ENCODE peak calls at places on chromosomes 1 and 21, in nine cellular contexts. U, K, N, T, C, Z, J, I and L are unnamed samples.

GRCh38 chr1:30764396-30764795 is 6.8 kb upstream of the LAPTM5 start:
- DNase-seq in K (no peak), T (no peak), N (no peak), U (no peak), J (no peak), I (no peak), C (no peak), Z (no peak), L (no peak)

GRCh38 chr1:164608651-164609057 is 49.7 kb downstream of the PBX1 start:
- DNase-seq in N (no peak), U (no peak), C (no peak), Z (no peak), I (no peak), K (no peak), T (no peak), J (no peak), L (no peak)

GRCh38 chr1:66371233-66372005 is 162.5 kb upstream of the SGIP1 start:
- DNase-seq in Z (no peak), C (no peak), U (no peak), T (no peak), J (no peak), K (no peak), N (no peak), I (no peak), L (no peak)

GRCh38 chr21:19724081-19724480 is 1274.1 kb upstream of the NCAM2 start:
- DNase-seq in U (no peak), J (no peak), N (no peak), T (no peak), I (no peak), C (no peak), Z (no peak), K (no peak), L (no peak)

GRCh38 chr1:178262101-178262500 is 168.2 kb downstream of the RASAL2 start:
- DNase-seq in C (no peak), T (peak; percentile 71), J (no peak), Z (no peak), K (no peak), I (no peak), N (no peak), U (no peak), L (no peak)

GRCh38 chr1:14827870-14828269 is 229.4 kb downstream of the KAZN start:
- DNase-seq in K (no peak), Z (no peak), T (no peak), U (no peak), N (no peak), I (no peak), J (no peak), C (no peak), L (no peak)

GRCh38 chr1:101005871-101006270 is 19.7 kb downstream of the DPH5 start:
- DNase-seq in U (no peak), T (no peak), N (no peak), K (no peak), J (no peak), C (no peak), I (no peak), Z (no peak), L (no peak)

GRCh38 chr1:158274797-158275196 is 14.9 kb upstream of the CD1C start:
- DNase-seq in K (no peak), T (no peak), U (no peak), N (no peak), Z (no peak), J (no peak), I (no peak), C (no peak), L (no peak)

GRCh38 chr1:156839426-156840109 is 19.3 kb downstream of the INSRR start:
- DNase-seq in Z (no peak), I (no peak), T (no peak), K (no peak), J (no peak), N (no peak), U (no peak), C (no peak), L (no peak)

GRCh38 chr1:151882466-151882865 is 26.8 kb downstream of the THEM4 start:
- DNase-seq in K (no peak), U (no peak), N (no peak), T (no peak), C (no peak), Z (no peak), I (no peak), J (no peak), L (no peak)

GRCh38 chr1:151885479-151885878 is 23.8 kb downstream of the THEM4 start:
- DNase-seq in I (no peak), J (no peak), K (no peak), Z (no peak), U (no peak), T (no peak), N (no peak), C (no peak), L (no peak)

GRCh38 chr1:151887028-151887427 is 22.3 kb downstream of the THEM4 start:
- DNase-seq in U (no peak), Z (no peak), K (no peak), I (no peak), J (no peak), N (no peak), C (no peak), T (no peak), L (no peak)

GRCh38 chr1:151875419-151876097 is 22.0 kb upstream of the THEM5 start:
- DNase-seq in C (no peak), N (no peak), Z (no peak), J (no peak), T (no peak), I (no peak), K (no peak), U (no peak), L (no peak)

DNA sequence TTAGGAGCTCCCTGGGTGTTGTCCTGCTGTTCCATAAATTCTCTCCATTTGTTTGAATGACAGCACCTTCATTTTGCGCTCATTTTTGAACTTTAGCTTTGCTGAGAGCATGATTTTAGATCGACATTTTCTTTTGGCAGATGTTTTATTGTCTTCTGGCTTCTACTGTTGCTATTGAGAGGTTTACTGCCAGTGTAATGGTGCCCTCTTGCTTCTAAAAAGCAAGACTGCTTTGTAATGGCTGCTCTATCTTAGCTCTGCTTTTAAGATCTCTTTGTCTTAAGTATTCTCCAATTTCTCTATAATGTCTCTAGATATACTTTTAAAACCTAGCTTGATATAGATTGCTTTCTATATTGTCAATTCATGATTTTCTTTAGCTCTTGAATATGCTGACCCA is 27.8 kb downstream of the THEM4 start:
- DNase-seq in J (no peak), U (no peak), T (no peak), Z (peak; percentile 7), I (no peak), C (no peak), K (no peak), N (no peak), L (no peak)
- TF ChIP-seq CTCF in J (peak; percentile 51), U (no peak), T (no peak), Z (no peak), I (no peak), C (no peak), K (no peak), N (no peak), L (no peak)

DNA sequence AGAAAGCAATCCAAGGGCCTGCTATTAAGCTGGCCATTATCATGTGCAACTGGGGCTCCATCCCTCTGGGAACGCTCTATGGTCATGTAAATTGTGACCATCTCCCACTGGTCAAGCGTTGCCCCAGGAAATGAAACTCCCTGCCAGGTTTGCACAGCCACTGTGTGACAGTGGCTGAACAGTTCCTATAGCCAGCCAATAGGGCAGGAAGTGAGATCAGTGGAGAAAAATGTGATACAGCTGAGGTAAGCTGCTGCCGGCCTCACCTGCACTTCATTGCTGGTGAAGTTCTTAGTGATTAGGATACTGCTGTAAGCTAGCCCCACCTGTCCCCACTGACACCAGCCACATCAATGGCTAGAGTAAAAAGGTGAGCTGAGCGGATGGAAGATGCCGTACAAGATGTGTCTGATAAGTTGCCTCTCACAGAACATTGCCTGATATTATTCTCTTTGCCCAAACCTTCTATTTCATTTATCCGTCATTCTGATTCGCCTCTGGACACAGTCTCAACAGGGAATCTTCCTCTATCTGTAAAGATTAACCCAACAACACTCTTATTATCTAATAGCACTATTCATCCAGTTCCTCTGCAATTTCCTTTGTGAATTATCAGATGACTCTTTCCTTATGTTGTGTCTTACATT is 38.4 kb upstream of the CDC42BPA start:
- DNase-seq in C (no peak), Z (no peak), J (peak; percentile 76), T (peak; percentile 33), N (peak; percentile 82), U (no peak), I (no peak), K (no peak), L (no peak)
- H3K27ac ChIP-seq in C (no peak overlapping the region), Z (no peak overlapping the region), J (no peak overlapping the region), T (no peak overlapping the region), N (peak overlapping the region; percentile 96), U (no peak overlapping the region), I (peak overlapping the region; percentile 65), K (peak overlapping the region; percentile 38), L (peak overlapping the region; percentile 31)

GRCh38 chr21:43919283-43919682 is 54.3 kb downstream of the AGPAT3 start:
- DNase-seq in I (no peak), K (no peak), T (no peak), N (no peak), Z (no peak), C (no peak), U (no peak), J (no peak), L (no peak)

GRCh38 chr21:43917515-43918384 is 52.7 kb downstream of the AGPAT3 start:
- DNase-seq in N (no peak), I (no peak), K (no peak), C (no peak), U (no peak), J (no peak), Z (no peak), T (peak; percentile 40), L (peak; percentile 17)

GRCh38 chr21:43919871-43920801 is 55.1 kb downstream of the AGPAT3 start:
- DNase-seq in Z (no peak), J (peak; percentile 61), T (no peak), I (no peak), K (no peak), U (no peak), N (no peak), C (no peak), L (peak; percentile 44)

GRCh38 chr21:43916691-43917514 is 51.9 kb downstream of the AGPAT3 start:
- DNase-seq in C (no peak), J (peak; percentile 66), U (no peak), Z (no peak), I (no peak), N (no peak), K (no peak), T (no peak), L (no peak)

DNA sequence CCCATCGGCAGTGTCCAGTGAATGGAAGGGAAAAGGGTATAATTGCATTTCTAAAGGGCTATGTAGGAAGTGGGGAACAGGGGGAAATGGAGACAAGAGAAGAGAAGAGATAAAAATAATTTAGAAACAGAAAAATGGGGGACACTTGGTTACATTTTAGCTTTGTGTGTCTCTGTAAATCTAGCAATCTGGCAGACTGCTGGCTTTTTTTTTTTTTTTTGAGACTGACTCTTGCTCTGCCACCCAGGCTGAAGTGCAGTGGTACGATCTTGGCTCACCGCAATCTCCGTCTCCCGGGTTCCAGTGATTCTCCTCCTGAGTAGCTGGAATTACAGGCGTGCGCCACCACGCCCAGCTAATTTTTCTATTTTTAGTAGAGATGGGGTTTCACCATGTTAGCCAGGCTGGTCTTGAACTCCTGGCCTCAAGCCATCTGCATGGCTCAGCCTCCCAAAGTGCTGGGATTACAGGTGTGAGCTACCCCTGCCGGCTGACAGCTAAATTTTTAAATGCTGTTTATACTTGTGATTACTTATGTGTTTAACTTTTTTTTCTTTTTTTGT is 53.4 kb downstream of the AGPAT3 start:
- DNase-seq in C (no peak), T (no peak), I (no peak), Z (no peak), U (no peak), K (no peak), N (no peak), J (no peak), L (peak; percentile 14)
- H3K4me1 ChIP-seq in C (peaks cover 40% of the 10 kb centered on the region), T (peaks cover 43% of the 10 kb centered on the region), I (peaks cover 58% of the 10 kb centered on the region), Z (no peaks in the 10 kb centered on the region), U (no peaks in the 10 kb centered on the region), K (peaks cover 18% of the 10 kb centered on the region), N (no peaks in the 10 kb centered on the region), J (peaks cover 10% of the 10 kb centered on the region), L (no peaks in the 10 kb centered on the region)

GRCh38 chr21:44444286-44444931 is 10.9 kb upstream of the LRRC3 start:
- DNase-seq in N (no peak), Z (peak; percentile 10), K (no peak), U (no peak), C (peak; percentile 6), T (peak; percentile 66), I (no peak), J (peak; percentile 89), L (peak; percentile 14)
- TF ChIP-seq CTCF in N (peak; percentile 36), Z (peak; percentile 63), K (no peak), U (no peak), C (no peak), T (peak; percentile 94), I (no peak), J (peak; percentile 74), L (no peak)